ENCODE peak calls at places on chromosomes 5 and 9, in four cellular contexts. Y is nephron progenitor cell, L is adrenal gland, R is tibial nerve. B is an unnamed sample.

GRCh38 chr5:78404682-78405293 is 44.4 kb downstream of the SCAMP1 start:
- DNase-seq in Y (no peak), L (no peak), R (no peak), B (no peak)

GRCh38 chr9:93479726-93480125 is 26.3 kb upstream of the FAM120AOS start:
- DNase-seq in Y (no peak), L (no peak), R (no peak), B (no peak)

GRCh38 chr9:70607926-70608325 is 193.5 kb upstream of the KLF9 start:
- DNase-seq in Y (no peak), L (no peak), R (no peak), B (no peak)

GRCh38 chr9:33426843-33427293 is 20.5 kb downstream of the AQP3 start:
- DNase-seq in Y (no peak), L (no peak), R (no peak), B (no peak)

GRCh38 chr5:129135633-129136032 is 41.1 kb downstream of the ISOC1 start:
- DNase-seq in Y (no peak), L (no peak), R (no peak), B (no peak)

GRCh38 chr9:108551030-108551964 is 304.5 kb downstream of the ACTL7B start:
- DNase-seq in Y (no peak), L (peak; percentile 40), R (no peak), B (no peak)

GRCh38 chr5:113678924-113679575 is 165.6 kb downstream of the YTHDC2 start:
- DNase-seq in Y (peak; percentile 57), L (peak; percentile 26), R (no peak), B (peak; percentile 45)

GRCh38 chr5:114361724-114362196 is at the start of gene KCNN2:
- DNase-seq in Y (peak; percentile 77), L (peak; percentile 96), R (no peak), B (peak; percentile 71)

GRCh38 chr5:168987540-168988300 is 313.2 kb downstream of the SLIT3 start:
- DNase-seq in Y (peak; percentile 84), L (peak; percentile 79), R (peak; percentile 80), B (peak; percentile 77)

GRCh38 chr5:125695994-125696679 is 727.1 kb upstream of the GRAMD2B start:
- DNase-seq in Y (no peak), L (no peak), R (no peak), B (no peak)

GRCh38 chr5:1729641-1730486 is 69.8 kb downstream of the MRPL36 start:
- DNase-seq in Y (no peak), L (no peak), R (no peak), B (no peak)

GRCh38 chr9:18442629-18443491 is 31.1 kb upstream of the ADAMTSL1 start:
- DNase-seq in Y (peak; percentile 77), L (peak; percentile 87), R (peak; percentile 54), B (peak; percentile 70)

GRCh38 chr5:72092074-72092473 is 15.2 kb upstream of the MAP1B start:
- DNase-seq in Y (no peak), L (no peak), R (no peak), B (no peak)
- TF ChIP-seq CTCF in Y (no peak), L (no peak), R (no peak), B (no peak)

DNA sequence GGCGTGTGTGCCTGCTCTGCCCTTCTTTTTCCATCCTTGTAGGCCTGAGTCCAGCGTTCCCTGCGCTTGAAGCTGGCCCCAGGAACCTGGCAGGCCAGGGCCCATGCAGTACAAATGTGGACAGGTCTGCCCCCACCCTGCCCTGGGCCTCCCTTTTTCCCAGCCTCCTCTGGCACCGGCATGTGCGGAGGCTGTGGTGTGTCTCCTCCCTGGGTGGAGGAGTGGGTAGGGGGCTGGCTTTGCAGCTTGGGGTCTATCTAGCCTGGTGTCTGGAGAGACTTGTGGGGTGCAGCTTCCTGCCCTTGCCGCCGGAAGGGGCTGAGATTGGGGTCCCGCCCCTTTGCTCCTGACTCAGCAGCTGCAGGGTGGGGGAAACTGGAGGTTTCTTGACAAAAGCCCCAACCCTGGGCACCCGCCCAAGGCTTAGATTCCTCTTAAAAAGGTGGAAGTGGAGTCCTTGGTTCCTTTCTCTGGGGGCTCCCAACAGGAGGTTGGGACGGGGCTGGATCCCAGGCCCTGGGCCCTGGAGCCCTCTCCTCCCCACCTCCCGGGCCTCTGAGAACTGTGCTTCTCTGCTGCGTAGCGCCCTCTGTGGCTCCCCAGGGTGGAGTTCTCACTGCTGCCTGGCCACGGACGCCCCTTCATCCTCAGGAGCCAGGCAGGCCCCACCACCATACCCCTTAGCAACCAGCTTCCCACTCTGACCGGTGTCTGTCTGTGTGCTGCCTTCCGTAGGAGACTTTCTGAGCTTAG is 18.0 kb downstream of the RXRA start:
- DNase-seq in Y (no peak), L (peak; percentile 64), R (no peak), B (no peak)
- TF ChIP-seq CTCF in Y (no peak), L (no peak), R (no peak), B (no peak)

DNA sequence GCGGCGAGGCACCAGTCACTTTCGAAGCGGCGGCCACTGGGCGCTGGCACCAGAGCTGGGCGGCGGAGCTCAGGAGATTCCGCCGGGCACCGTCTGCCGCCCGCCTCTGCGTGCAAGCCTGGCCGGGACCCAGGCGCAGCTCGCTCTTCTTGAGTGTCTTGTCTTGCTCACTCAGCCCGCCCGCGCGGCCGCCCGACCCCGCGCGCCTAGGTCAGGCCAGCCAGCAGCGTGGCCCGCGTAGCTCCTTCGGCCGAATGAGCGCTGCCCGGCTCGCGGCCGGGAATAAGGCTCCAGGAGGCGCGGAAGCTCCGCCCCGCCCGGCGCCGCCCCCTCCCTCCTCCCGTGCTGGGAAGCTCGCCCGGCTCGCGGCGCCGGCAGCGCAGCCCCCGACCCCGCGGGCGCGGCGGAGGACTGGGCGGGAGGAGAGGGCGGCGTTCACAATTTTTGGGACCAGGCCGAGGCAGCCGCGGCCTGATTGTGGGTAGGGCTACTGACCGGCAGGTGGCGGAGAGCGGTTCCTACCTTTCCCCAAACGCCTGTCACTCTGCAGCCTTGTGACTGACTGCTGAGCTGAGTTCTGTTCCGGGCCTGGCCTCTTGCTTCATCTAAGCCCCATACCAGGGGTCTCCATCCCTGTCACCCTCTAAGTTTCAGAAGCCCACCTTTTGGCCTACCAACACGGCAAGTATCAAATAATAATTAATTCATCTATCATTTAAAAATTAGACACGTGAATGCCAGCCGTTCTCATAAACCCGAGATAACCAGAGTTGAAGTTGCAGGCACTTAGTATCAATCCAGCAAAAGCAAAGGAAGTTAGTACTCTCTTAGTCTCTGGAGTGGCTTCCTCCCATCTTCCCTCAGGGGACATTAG is at the start of gene HBEGF:
- DNase-seq in Y (peak; percentile 92), L (peak; percentile 82), R (peak; percentile 72), B (peak; percentile 66)
- TF ChIP-seq CTCF in Y (peak; percentile 43), L (peak; percentile 57), R (peak; percentile 33), B (peak; percentile 69)

DNA sequence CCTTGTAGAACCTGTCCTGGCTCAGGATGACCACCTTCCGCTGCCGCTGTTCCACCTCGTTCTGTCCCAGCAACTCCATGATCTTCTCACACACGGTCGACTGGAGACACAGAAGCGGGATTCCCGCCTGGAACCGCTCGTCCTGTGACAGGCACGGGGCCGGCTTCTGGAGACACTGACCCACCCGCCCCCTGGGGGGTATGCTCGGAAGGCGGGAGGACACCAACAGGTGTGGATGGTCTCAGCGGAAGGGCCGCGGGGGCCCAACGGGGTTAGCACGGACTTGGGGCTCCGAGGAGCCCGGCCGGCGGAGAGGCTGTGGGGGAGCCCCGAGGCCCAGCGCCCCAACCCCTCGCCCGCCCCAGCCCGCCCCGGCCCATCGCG is 525 bp downstream of the UCK1 start:
- DNase-seq in Y (peak; percentile 62), L (peak; percentile 61), R (no peak), B (peak; percentile 32)
- TF ChIP-seq CTCF in Y (no peak), L (peak; percentile 23), R (no peak), B (peak; percentile 33)

GRCh38 chr9:128066713-128067621 is at the start of gene NAIF1:
- DNase-seq in Y (peak; percentile 96), L (peak; percentile 98), R (peak; percentile 93), B (peak; percentile 96)
- TF ChIP-seq CTCF in Y (no peak), L (peak; percentile 5), R (no peak), B (no peak)

DNA sequence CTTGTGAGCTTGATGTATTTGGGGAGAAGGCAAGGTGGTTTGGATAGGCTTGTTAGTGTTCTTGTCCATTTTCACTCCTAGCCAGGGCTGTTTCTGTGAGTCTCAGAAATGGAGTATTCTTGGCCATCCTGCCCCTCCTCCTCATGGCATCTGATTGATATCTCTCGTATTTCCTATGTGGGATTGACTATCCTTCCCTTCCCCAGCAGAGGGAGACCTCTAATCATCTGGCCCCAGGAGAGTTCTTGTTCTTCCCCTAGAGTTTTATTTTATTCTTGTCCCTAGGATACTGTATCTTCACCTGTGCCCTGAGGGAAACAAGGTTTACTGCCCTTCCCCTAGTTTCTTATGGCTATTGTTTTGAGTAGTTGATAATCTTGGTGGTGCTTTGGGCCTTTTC is 114.4 kb downstream of the VPS13A start:
- DNase-seq in Y (peak; percentile 3), L (no peak), R (no peak), B (no peak)
- TF ChIP-seq CTCF in Y (peak; percentile 45), L (peak; percentile 14), R (no peak), B (peak; percentile 52)